ENCODE peak calls at places on chromosome 9, in eight cellular contexts. X is CD4-positive, alpha-beta T cell; I is CD8-positive, alpha-beta T cell; H is A549; Z is adipocyte; O is psoas muscle; C is pancreas; P is right atrium auricular region. B is an unnamed sample. For H3K9me3, the result is how much of the 10 kb centered on the place peaks cover.

GRCh38 chr9:124784503-124784902 is 7.6 kb downstream of the OLFML2A start:
- DNase-seq in H (no peak), P (peak), O (no peak), X (no peak), Z (peak), C (no peak), I (no peak), B (no peak)

GRCh38 chr9:70534471-70534870 is 120.0 kb upstream of the KLF9 start:
- DNase-seq in I (no peak), H (no peak), Z (peak), P (no peak), C (no peak), X (no peak), O (no peak), B (no peak)

GRCh38 chr9:2722715-2723114 is 5.4 kb downstream of the KCNV2 start:
- DNase-seq in X (no peak), P (no peak), I (no peak), O (peak), C (no peak), H (no peak), Z (peak), B (no peak)

GRCh38 chr9:15268796-15269195 is 38.2 kb downstream of the TTC39B start:
- DNase-seq in H (no peak), O (no peak), I (no peak), C (no peak), Z (no peak), X (no peak), P (no peak), B (no peak)

GRCh38 chr9:104028827-104029226 is 65.3 kb upstream of the SMC2 start:
- DNase-seq in H (no peak), Z (no peak), C (no peak), I (no peak), X (no peak), O (no peak), P (no peak), B (no peak)

GRCh38 chr9:91428431-91428830 is 4.8 kb upstream of the NFIL3 start:
- DNase-seq in H (no peak), Z (peak), X (no peak), I (no peak), C (no peak), O (no peak), P (no peak), B (no peak)

GRCh38 chr9:125142560-125143376 is 560 bp downstream of the SCAI start:
- DNase-seq in H (no peak), O (no peak), I (peak), P (peak), X (no peak), C (no peak), Z (peak), B (no peak)

GRCh38 chr9:126395439-126396212 is 69.0 kb downstream of the MVB12B start:
- DNase-seq in Z (peak), I (peak), H (peak), O (no peak), C (no peak), X (no peak), P (no peak), B (no peak)

GRCh38 chr9:134475051-134475790 is 149.0 kb downstream of the RXRA start:
- DNase-seq in P (peak), O (peak), C (no peak), I (peak), Z (peak), X (no peak), H (no peak), B (peak)

GRCh38 chr9:127311239-127311741 is 46.7 kb downstream of the GARNL3 start:
- DNase-seq in Z (peak), H (peak), O (no peak), P (peak), X (peak), I (peak), C (peak), B (no peak)

GRCh38 chr9:116405321-116405720 is 251.7 kb downstream of the PAPPA start:
- DNase-seq in I (no peak), H (no peak), Z (no peak), X (no peak), C (no peak), O (no peak), P (no peak), B (no peak)

GRCh38 chr9:106785200-106785599 is 77.8 kb upstream of the ZNF462 start:
- DNase-seq in Z (no peak), O (no peak), H (no peak), X (no peak), I (no peak), P (no peak), C (no peak), B (no peak)

GRCh38 chr9:110148384-110148783 is 59.6 kb downstream of the C9orf152 start:
- DNase-seq in H (no peak), O (no peak), Z (peak), P (no peak), C (no peak), X (no peak), I (no peak), B (no peak)

GRCh38 chr9:94772654-94773303 is 46.3 kb downstream of the AOPEP start:
- DNase-seq in I (no peak), H (no peak), P (no peak), X (no peak), O (no peak), C (no peak), Z (no peak), B (no peak)

GRCh38 chr9:136381311-136381710 is 7.8 kb upstream of the CARD9 start:
- DNase-seq in Z (no peak), I (no peak), O (no peak), P (no peak), C (no peak), H (no peak), X (no peak), B (no peak)

GRCh38 chr9:136705564-136705963 is 6.8 kb upstream of the DIPK1B start:
- DNase-seq in Z (no peak), X (no peak), O (no peak), H (no peak), I (no peak), P (no peak), C (no peak), B (no peak)

GRCh38 chr9:3931996-3932906 is 367.6 kb downstream of the GLIS3 start:
- DNase-seq in P (no peak), I (no peak), X (no peak), C (no peak), O (no peak), Z (peak), H (no peak), B (no peak)

GRCh38 chr9:113648048-113648447 is 184.5 kb downstream of the RGS3 start:
- DNase-seq in C (no peak), Z (no peak), O (no peak), X (no peak), H (no peak), I (no peak), P (no peak), B (peak)

GRCh38 chr9:31608413-31608812 is 776.0 kb upstream of the ACO1 start:
- DNase-seq in O (no peak), C (no peak), Z (peak), P (no peak), H (no peak), I (no peak), X (no peak), B (no peak)

GRCh38 chr9:87223397-87224246 is 274.0 kb upstream of the DAPK1 start:
- DNase-seq in I (no peak), H (no peak), X (no peak), C (no peak), O (peak), Z (no peak), P (no peak), B (no peak)

GRCh38 chr9:118578467-118578866 is 790.8 kb downstream of the BRINP1 start:
- DNase-seq in O (no peak), P (no peak), H (no peak), I (no peak), Z (peak), X (no peak), C (no peak), B (no peak)

GRCh38 chr9:88593537-88594185 is 58.7 kb downstream of the NXNL2 start:
- DNase-seq in P (no peak), I (peak), X (peak), C (peak), O (no peak), Z (peak), H (peak), B (no peak)

GRCh38 chr9:92392690-92393089 is 11.7 kb downstream of the OGN start:
- DNase-seq in H (no peak), X (no peak), P (no peak), I (no peak), C (no peak), Z (no peak), O (no peak), B (no peak)

GRCh38 chr9:129143031-129143441 is 31.8 kb downstream of the PTPA start:
- DNase-seq in I (peak), P (peak), H (peak), O (peak), C (peak), Z (peak), X (peak), B (peak)

GRCh38 chr9:82127993-82128710 is 139.6 kb downstream of the SPATA31D1 start:
- DNase-seq in C (no peak), I (no peak), H (no peak), P (no peak), O (no peak), Z (no peak), X (no peak), B (no peak)

GRCh38 chr9:87148391-87149237 is 201.3 kb upstream of the GAS1 start:
- DNase-seq in H (no peak), C (peak), P (peak), X (no peak), O (peak), I (no peak), Z (peak), B (peak)

GRCh38 chr9:133563286-133564213 is 29.0 kb downstream of the ADAMTSL2 start:
- DNase-seq in P (peak), Z (peak), H (no peak), C (peak), X (no peak), I (no peak), O (peak), B (no peak)

DNA sequence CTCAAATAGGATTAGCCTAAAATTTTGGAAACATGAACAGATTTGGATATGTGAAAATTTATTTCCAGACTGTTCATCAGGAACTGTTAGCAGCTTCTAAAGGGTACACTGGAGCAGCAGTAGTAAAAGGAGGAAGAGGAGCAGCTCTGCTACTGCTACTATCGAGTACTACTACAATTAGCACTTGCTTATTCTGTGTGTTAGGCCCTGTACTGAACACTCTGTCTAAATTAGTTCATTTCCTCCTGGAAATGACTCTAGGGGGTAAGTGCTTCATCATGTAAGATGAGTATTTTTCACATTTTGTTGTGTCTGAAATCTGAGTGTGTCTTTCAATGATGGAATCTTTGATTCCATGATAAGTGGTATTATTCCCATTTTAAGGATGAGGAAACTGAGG is 9.8 kb downstream of the CD274 start:
- DNase-seq in O (no peak), C (no peak), P (no peak), X (no peak), I (no peak), Z (no peak), H (no peak), B (no peak)
- H3K9me3 ChIP-seq in O (under half), C (under half), P (under half), X (under half), I (under half), Z (under half), H (under half), B (under half)

GRCh38 chr9:8183618-8184017 is 384.0 kb upstream of the DMAC1 start:
- DNase-seq in C (no peak), X (no peak), H (no peak), I (no peak), Z (no peak), O (no peak), P (no peak), B (no peak)
- H3K9me3 ChIP-seq in C (under half), X (under half), H (under half), I (under half), Z (under half), O (under half), P (under half), B (under half)

GRCh38 chr9:5652810-5653209 is 23.9 kb downstream of the RIC1 start:
- DNase-seq in O (no peak), P (no peak), H (no peak), Z (no peak), C (no peak), X (no peak), I (no peak), B (no peak)
- H3K9me3 ChIP-seq in O (under half), P (under half), H (under half), Z (under half), C (under half), X (under half), I (under half), B (under half)

DNA sequence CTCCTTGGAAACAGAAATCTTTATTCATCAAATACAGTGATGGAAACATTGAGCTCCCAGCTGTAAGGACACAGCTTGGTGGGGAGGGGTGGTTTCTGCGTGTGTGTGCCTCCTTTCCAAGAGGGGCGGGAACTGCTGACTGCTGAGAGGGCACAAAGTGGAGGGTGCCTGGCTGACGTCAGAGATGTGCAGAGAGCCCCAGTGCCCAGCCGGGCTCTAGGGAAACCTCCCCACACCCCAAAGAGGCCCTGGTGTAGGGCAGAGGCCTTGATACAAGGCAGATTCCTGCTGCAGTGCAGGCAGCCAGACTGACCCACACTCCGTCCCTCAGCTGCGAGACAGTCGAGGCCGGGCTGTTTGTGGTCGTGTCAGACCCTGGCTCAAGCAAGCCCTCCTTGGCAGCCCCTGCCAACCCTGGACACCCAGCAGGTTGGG is 191.0 kb downstream of the CACNA1B start:
- DNase-seq in O (no peak), P (no peak), Z (no peak), H (no peak), C (no peak), I (no peak), X (no peak), B (peak)
- H3K9me3 ChIP-seq in O (under half), P (under half), Z (under half), H (under half), C (under half), I (under half), X (under half), B (under half)

DNA sequence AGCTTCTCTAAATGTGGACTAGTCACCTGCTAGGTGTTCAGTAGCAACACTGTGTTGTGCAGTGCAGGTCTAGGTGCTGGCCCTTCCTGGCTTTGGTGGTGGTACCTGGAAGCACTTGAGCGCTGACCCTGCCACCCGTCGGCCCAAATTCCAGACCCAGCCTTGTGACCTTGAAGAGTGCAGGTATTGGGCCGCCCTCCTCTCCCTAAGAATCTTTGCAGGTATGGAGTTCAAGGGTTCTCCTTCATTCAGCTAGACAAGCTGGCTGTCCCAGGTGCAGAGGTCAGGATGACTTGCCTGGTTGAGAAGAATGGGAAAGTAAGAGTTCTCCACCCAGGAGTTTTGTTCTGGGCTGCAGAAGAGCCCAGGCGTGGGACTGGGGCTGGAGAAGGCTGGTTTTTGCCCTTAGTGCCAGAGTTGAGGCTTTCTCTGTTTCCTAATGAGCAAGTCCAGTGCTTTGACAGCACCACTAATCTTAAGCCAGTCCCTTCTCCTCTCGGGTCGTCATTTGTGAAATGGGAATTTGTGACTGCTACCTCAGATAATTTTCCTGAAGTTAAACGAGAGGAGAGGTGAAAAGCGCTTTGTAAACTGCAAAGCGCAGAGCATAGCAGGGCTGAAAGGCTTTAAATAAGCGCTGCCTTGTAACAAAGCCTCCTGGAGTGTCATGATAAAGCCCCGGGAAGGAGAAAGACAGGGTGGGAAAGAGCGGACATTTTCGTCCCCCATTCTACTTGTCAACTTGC is 4.0 kb downstream of the FOXE1 start:
- DNase-seq in Z (no peak), P (peak), O (no peak), C (no peak), H (no peak), X (no peak), I (no peak), B (no peak)
- H3K9me3 ChIP-seq in Z (under half), P (under half), O (under half), C (under half), H (under half), X (under half), I (under half), B (under half)

DNA sequence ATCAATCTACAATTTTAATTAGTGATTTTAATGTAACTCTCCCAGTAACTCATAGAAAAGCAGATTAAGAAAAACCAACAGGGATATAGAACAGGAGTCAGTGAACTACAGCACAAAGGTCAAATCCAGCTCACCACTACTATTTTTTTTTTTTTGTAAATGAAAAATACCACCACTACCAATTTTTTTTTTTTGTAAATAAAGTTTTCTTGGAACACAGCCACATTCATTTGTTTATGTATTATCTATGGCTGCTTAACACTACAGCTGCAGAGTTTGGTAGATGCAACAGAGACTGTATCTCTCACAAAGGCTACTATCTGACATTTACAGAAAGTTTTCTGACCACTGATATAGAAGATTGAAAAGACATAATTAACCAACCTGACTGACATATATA is 11.7 kb downstream of the ZNF510 start:
- DNase-seq in X (no peak), Z (no peak), O (no peak), C (no peak), P (no peak), I (no peak), H (no peak), B (no peak)
- H3K9me3 ChIP-seq in X (half or more), Z (half or more), O (half or more), C (under half), P (half or more), I (under half), H (half or more), B (under half)